ENCODE peak calls at places on chromosome 14, in nine cellular contexts. K, C, F, S, J, X, H, A and N are unnamed samples.
A peak's percentile ranks its signal among the peaks of the same experiment; 100 is the strongest.

GRCh38 chr14:94340533-94340932 is 17.4 kb upstream of the SERPINA6 start:
- DNase-seq in K (no peak), C (no peak), F (no peak), S (no peak), J (no peak), X (no peak), H (no peak), A (no peak), N (no peak)

GRCh38 chr14:32192712-32193373 is 9.0 kb upstream of the RNU6-7 start:
- DNase-seq in K (peak; percentile 13), C (peak; percentile 16), F (no peak), S (no peak), J (no peak), X (no peak), H (no peak), A (no peak), N (no peak)

GRCh38 chr14:100341301-100342031 is 18.3 kb downstream of the SLC25A47 start:
- DNase-seq in K (peak; percentile 85), C (peak; percentile 60), F (no peak), S (peak; percentile 12), J (no peak), X (no peak), H (peak; percentile 77), A (peak; percentile 75), N (no peak)

GRCh38 chr14:93941293-93941910 is 14.3 kb downstream of the FAM181A start:
- DNase-seq in K (peak; percentile 88), C (no peak), F (no peak), S (peak; percentile 64), J (no peak), X (peak; percentile 45), H (peak; percentile 21), A (no peak), N (peak; percentile 91)

GRCh38 chr14:48937796-48938195 is 648.4 kb downstream of the RPS29 start:
- DNase-seq in K (peak; percentile 2), C (no peak), F (no peak), S (no peak), J (peak; percentile 10), X (peak; percentile 28), H (peak; percentile 36), A (no peak), N (no peak)

GRCh38 chr14:101251812-101252442 is 309.4 kb upstream of the DIO3 start:
- DNase-seq in K (no peak), C (no peak), F (no peak), S (no peak), J (no peak), X (no peak), H (no peak), A (no peak), N (no peak)

GRCh38 chr14:96616168-96616681 is 114.0 kb downstream of the PAPOLA start:
- DNase-seq in K (no peak), C (no peak), F (no peak), S (no peak), J (no peak), X (no peak), H (no peak), A (no peak), N (no peak)

GRCh38 chr14:103078860-103079587 is 5.0 kb upstream of the LBHD2 start:
- DNase-seq in K (no peak), C (no peak), F (no peak), S (no peak), J (no peak), X (no peak), H (no peak), A (no peak), N (no peak)

GRCh38 chr14:95125156-95125555 is 32.2 kb downstream of the DICER1 start:
- DNase-seq in K (no peak), C (no peak), F (no peak), S (no peak), J (no peak), X (no peak), H (no peak), A (no peak), N (no peak)

GRCh38 chr14:24081739-24082204 is 10.4 kb downstream of the CPNE6 start:
- DNase-seq in K (no peak), C (no peak), F (no peak), S (no peak), J (no peak), X (no peak), H (no peak), A (no peak), N (no peak)

GRCh38 chr14:45811155-45811554 is 558.2 kb upstream of the MIS18BP1 start:
- DNase-seq in K (no peak), C (no peak), F (no peak), S (no peak), J (no peak), X (no peak), H (no peak), A (no peak), N (no peak)

GRCh38 chr14:53881161-53881846 is 75.3 kb downstream of the BMP4 start:
- DNase-seq in K (no peak), C (peak; percentile 35), F (no peak), S (no peak), J (no peak), X (no peak), H (no peak), A (no peak), N (no peak)

GRCh38 chr14:101072945-101073597 is 169.5 kb upstream of the RTL1 start:
- DNase-seq in K (peak; percentile 98), C (peak; percentile 97), F (no peak), S (peak; percentile 90), J (peak; percentile 9), X (peak; percentile 91), H (peak; percentile 97), A (peak; percentile 59), N (no peak)

GRCh38 chr14:54206477-54206876 is 190.3 kb upstream of the CDKN3 start:
- DNase-seq in K (peak; percentile 24), C (no peak), F (no peak), S (no peak), J (no peak), X (no peak), H (no peak), A (no peak), N (no peak)